ENCODE peak calls at places on chromosomes 7 and 10, in six cellular contexts. Y is mucosa of descending colon, I is HCT116, V is tibial artery, A is adrenal gland, N is upper lobe of left lung. Q is an unnamed sample. For H3K4me1, the result is how much of the 10 kb centered on the place peaks cover.

GRCh38 chr10:116296358-116296757 is 23.4 kb upstream of the GFRA1 start:
- DNase-seq in Y (no peak), I (no peak), V (no peak), A (no peak), N (no peak), Q (no peak)

GRCh38 chr7:39642896-39643295 is 19.5 kb downstream of the RALA start:
- DNase-seq in Y (no peak), I (no peak), V (no peak), A (no peak), N (no peak), Q (no peak)

GRCh38 chr7:98283127-98283886 is 1.8 kb downstream of the BRI3 start:
- DNase-seq in Y (peak), I (no peak), V (peak), A (peak), N (peak), Q (peak)

GRCh38 chr10:101234333-101234732 is 5.1 kb upstream of the LBX1 start:
- DNase-seq in Y (no peak), I (no peak), V (no peak), A (no peak), N (no peak), Q (no peak)

GRCh38 chr7:142788303-142789286 is 17.8 kb downstream of the PRSS2 start:
- DNase-seq in Y (no peak), I (no peak), V (no peak), A (no peak), N (no peak), Q (no peak)

GRCh38 chr7:106178593-106179134 is 66.6 kb upstream of the SYPL1 start:
- DNase-seq in Y (no peak), I (peak), V (no peak), A (no peak), N (peak), Q (no peak)

GRCh38 chr7:17626215-17626614 is 314.1 kb downstream of the SNX13 start:
- DNase-seq in Y (no peak), I (no peak), V (no peak), A (no peak), N (no peak), Q (no peak)

GRCh38 chr7:351256-351655 is 61.3 kb downstream of the FOXL3 start:
- DNase-seq in Y (no peak), I (no peak), V (no peak), A (peak), N (no peak), Q (no peak)

GRCh38 chr10:24816997-24817396 is 93.3 kb upstream of the ARHGAP21 start:
- DNase-seq in Y (no peak), I (no peak), V (no peak), A (no peak), N (no peak), Q (no peak)

GRCh38 chr7:1531263-1531978 is 919 bp downstream of the MAFK start:
- DNase-seq in Y (no peak), I (no peak), V (peak), A (peak), N (peak), Q (peak)

GRCh38 chr7:26084418-26084817 is 67.6 kb upstream of the NFE2L3 start:
- DNase-seq in Y (no peak), I (no peak), V (no peak), A (no peak), N (no peak), Q (no peak)

GRCh38 chr10:5959116-5959515 is 18.2 kb downstream of the IL15RA start:
- DNase-seq in Y (no peak), I (no peak), V (no peak), A (no peak), N (peak), Q (no peak)

GRCh38 chr7:119900996-119901395 is 372.0 kb upstream of the KCND2 start:
- DNase-seq in Y (no peak), I (no peak), V (no peak), A (peak), N (no peak), Q (no peak)

GRCh38 chr10:133318494-133319127 is 9.9 kb downstream of the ZNF511 start:
- DNase-seq in Y (peak), I (no peak), V (no peak), A (peak), N (peak), Q (peak)

GRCh38 chr10:103917326-103918052 is 495 bp downstream of the STN1 start:
- DNase-seq in Y (peak), I (no peak), V (peak), A (peak), N (peak), Q (peak)

DNA sequence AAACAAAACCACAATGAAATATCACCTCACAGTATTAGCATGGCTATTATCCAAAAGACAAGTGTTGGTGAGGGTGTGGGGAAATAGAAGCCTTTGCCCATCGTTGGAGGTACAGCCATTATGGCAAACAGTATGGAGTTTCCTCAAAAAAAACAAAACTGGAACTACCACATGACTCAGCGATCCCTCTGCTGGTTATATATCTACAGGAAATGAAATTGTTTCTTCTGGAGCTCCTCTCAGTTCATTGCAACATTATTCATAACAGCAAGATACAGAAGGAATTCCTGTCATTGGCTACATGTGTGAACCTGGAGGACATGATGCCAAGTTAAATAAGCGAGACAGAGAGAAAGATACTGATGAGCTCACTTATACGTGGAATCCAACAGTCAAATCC is 2.4 kb upstream of the UBE3C start:
- DNase-seq in Y (no peak), I (no peak), V (no peak), A (no peak), N (no peak), Q (no peak)
- H3K4me3 ChIP-seq in Y (no peak), I (no peak), V (no peak), A (no peak), N (no peak), Q (no peak)

DNA sequence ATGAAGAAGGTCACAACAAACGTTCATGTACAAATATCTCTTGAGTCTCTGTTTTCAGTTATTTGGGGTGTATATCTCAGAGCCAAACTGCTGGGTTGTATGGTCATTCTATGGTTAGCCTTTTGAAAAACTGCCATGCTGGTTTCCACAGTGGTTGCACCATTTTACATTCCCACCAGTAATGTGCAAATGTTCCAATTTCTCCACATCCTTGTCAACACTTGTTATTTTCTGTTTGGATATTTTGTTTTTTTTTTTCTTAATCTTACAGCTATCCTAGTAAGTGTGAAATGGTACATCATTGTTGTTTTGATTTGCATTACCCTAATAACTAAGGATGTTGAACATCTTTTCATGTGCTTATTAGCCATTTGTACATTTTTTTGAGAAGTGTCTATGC is 13.0 kb upstream of the C1GALT1 start:
- DNase-seq in Y (no peak), I (no peak), V (no peak), A (no peak), N (no peak), Q (no peak)
- H3K4me1 ChIP-seq in Y (under half), I (under half), V (under half), A (under half), N (under half), Q (under half)

DNA sequence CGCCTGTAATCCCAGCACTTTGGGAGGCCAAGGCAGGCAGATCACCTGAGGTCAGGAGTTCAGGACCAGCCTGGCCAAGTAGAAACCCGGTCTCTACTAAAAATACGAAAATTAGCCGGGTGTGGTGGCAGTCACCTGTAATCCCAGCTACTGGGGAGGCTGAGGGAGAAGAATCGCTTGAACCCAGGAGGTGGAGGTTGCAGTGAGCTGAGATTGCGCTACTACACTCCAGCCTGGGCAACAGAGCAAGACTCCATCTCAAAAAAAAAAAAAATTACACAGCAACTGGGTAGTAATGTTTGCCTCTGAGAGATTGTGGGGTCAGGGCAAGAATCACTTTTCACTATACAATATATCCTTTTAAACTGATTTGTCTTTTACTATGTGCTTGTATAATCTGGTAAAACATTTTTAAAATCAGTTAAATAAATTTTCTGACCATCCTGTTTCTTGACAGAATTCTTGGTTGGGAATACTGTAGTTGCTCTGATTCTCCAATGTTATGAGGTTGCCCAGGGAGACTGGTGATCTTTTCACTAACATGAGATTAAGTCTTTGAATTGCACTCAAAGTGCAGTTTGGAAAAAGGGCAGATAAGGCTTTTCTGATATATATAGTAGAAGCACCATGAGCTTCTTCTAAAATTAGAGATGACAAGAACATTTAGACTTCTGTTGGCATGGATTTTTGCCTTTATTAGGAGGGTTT is 1.5 kb downstream of the ENTPD7 start:
- DNase-seq in Y (no peak), I (no peak), V (no peak), A (no peak), N (no peak), Q (no peak)
- H3K4me3 ChIP-seq in Y (no peak), I (no peak), V (no peak), A (no peak), N (no peak), Q (no peak)

GRCh38 chr10:94622666-94623205 is 60.8 kb upstream of the CYP2C18 start:
- DNase-seq in Y (no peak), I (no peak), V (no peak), A (no peak), N (no peak), Q (no peak)
- H3K4me1 ChIP-seq in Y (under half), I (under half), V (under half), A (under half), N (under half), Q (under half)

GRCh38 chr7:122314284-122314683 is 9.7 kb upstream of the FEZF1 start:
- DNase-seq in Y (no peak), I (no peak), V (no peak), A (no peak), N (no peak), Q (no peak)

GRCh38 chr7:122316467-122317394 is 12.2 kb upstream of the FEZF1 start:
- DNase-seq in Y (peak), I (no peak), V (no peak), A (no peak), N (no peak), Q (no peak)

GRCh38 chr7:122311719-122312118 is 7.2 kb upstream of the FEZF1 start:
- DNase-seq in Y (no peak), I (no peak), V (no peak), A (no peak), N (no peak), Q (no peak)

GRCh38 chr7:122312789-122313188 is 8.2 kb upstream of the FEZF1 start:
- DNase-seq in Y (no peak), I (no peak), V (no peak), A (no peak), N (no peak), Q (no peak)

GRCh38 chr7:122315507-122316466 is 11.2 kb upstream of the FEZF1 start:
- DNase-seq in Y (no peak), I (no peak), V (no peak), A (no peak), N (no peak), Q (no peak)
- H3K4me3 ChIP-seq in Y (no peak), I (no peak), V (no peak), A (no peak), N (no peak), Q (peak)

DNA sequence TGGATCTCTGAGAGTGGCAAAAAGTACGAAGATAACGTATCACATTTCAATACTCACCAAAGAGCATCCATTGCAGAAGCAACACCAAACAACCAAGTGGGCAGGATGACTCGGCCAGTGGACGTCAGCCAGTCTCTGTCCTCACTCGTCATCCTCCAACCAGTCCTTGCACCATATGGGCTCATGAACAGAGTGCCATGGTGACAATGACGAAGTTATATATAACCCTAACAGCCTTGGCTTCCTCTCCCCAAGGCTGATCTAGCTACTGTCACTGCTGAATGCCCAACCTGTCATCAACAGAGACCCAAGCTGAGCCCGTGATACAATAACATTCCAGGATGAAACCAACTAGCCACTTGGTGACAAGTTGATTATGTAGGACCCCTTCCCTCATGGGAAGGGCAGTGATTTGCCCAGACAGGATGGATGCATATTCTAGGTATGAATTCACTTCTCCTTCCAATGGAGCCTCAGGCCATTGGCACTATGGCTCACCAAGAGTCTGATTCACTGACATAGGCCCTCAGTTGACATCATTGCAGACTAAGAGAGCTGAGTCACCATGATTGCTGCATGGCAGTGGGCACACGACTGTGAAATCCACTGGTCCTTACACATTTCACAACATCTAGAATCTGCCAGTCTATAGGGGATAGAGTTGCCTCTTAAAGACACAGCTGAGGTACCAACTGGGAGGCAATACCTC is 26.3 kb upstream of the PPIF start:
- DNase-seq in Y (no peak), I (no peak), V (no peak), A (no peak), N (peak), Q (no peak)
- H3K4me1 ChIP-seq in Y (under half), I (under half), V (under half), A (under half), N (under half), Q (half or more)

GRCh38 chr7:156998988-156999610 is 11.4 kb downstream of the MNX1 start:
- DNase-seq in Y (no peak), I (no peak), V (no peak), A (no peak), N (no peak), Q (no peak)
- H3K4me3 ChIP-seq in Y (peak), I (no peak), V (peak), A (peak), N (peak), Q (peak)

DNA sequence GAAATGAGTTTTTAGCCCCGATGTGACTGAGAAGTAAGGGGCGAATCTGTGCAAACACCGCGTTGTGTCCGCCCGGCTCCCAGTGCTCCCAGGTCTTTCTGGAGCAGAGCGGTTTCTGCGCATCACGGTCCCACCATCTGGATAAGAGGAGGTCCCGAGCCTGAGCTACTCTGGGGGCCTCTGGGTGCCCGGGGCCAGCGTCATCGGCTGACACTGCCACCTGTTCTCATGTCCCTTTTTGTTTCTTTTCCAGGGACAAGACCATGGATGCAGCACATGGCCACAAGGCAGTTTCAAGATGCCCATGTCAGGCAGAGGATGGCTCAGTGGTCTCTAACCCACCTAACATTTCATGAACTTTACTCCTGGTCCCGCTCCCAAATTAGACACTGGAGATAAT is 24.9 kb downstream of the KLF6 start:
- DNase-seq in Y (no peak), I (no peak), V (no peak), A (no peak), N (no peak), Q (no peak)
- H3K4me1 ChIP-seq in Y (under half), I (under half), V (under half), A (under half), N (under half), Q (under half)

DNA sequence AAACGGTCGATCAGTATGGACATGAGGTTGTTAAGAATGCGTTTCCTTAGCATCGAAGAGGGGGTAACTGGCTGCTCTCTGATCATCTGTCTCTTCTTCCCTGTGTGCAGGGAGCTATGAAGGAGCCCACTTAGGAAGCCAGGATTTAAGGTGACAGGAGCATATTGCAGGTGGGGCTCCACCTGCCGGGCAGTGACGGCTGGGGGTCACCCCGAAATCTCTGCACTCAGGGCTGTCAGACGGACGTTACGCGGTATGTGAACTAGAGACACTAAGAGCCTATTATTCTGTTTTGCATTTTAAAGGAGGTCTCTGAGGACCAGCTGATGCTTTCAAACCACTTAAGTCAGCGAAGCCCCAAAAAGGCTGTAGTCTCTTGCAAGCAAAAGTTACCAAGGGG is 64.4 kb downstream of the CARD11 start:
- DNase-seq in Y (no peak), I (no peak), V (no peak), A (no peak), N (no peak), Q (no peak)
- H3K4me3 ChIP-seq in Y (no peak), I (no peak), V (peak), A (no peak), N (peak), Q (no peak)